ENCODE peak calls at places on chromosomes 11 and 22, in ten cellular contexts. X is breast epithelium, M is heart left ventricle, S is brain microvascular endothelial cell, I is cardiac fibroblast, N is HFF-Myc, V is AG04449, H is epithelial cell of esophagus, O is PC-3, R is ovary. A is an unnamed sample.

GRCh38 chr11:46450846-46451470 is 59.4 kb upstream of the CHRM4 start:
- DNase-seq in X (no peak), M (no peak), S (no peak), I (peak; percentile 61), N (no peak), V (peak; percentile 10), H (no peak), O (no peak), R (no peak), A (no peak)

GRCh38 chr11:118618115-118618990 is 10.9 kb downstream of the PHLDB1 start:
- DNase-seq in X (peak; percentile 96), M (peak; percentile 82), S (peak; percentile 88), I (peak; percentile 94), N (no peak), V (peak; percentile 65), H (peak; percentile 32), O (peak; percentile 36), R (peak; percentile 76), A (no peak)

GRCh38 chr11:120139316-120140069 is 1.6 kb upstream of the TRIM29 start:
- DNase-seq in X (no peak), M (no peak), S (no peak), I (no peak), N (no peak), V (no peak), H (no peak), O (no peak), R (no peak), A (no peak)

GRCh38 chr11:109486129-109486528 is 64.1 kb downstream of the C11orf87 start:
- DNase-seq in X (no peak), M (no peak), S (no peak), I (no peak), N (no peak), V (no peak), H (no peak), O (no peak), R (no peak), A (no peak)

GRCh38 chr11:1918436-1919315 is 827 bp upstream of the TNNT3 start:
- DNase-seq in X (no peak), M (peak; percentile 63), S (no peak), I (no peak), N (no peak), V (no peak), H (no peak), O (no peak), R (no peak), A (no peak)

GRCh38 chr11:63573881-63574855 is 11.0 kb upstream of the PLAAT2 start:
- DNase-seq in X (no peak), M (no peak), S (peak; percentile 87), I (peak; percentile 93), N (no peak), V (no peak), H (no peak), O (no peak), R (peak; percentile 43), A (peak; percentile 80)

GRCh38 chr22:50294319-50294656 is 13.2 kb downstream of the PLXNB2 start:
- DNase-seq in X (no peak), M (no peak), S (no peak), I (no peak), N (no peak), V (no peak), H (no peak), O (no peak), R (no peak), A (no peak)

GRCh38 chr11:47378011-47378835 is at the start of gene SPI1:
- DNase-seq in X (peak; percentile 28), M (peak; percentile 83), S (no peak), I (no peak), N (no peak), V (no peak), H (no peak), O (no peak), R (no peak), A (peak; percentile 90)

GRCh38 chr11:63761870-63762661 is 6.5 kb downstream of the ZFTA start:
- DNase-seq in X (no peak), M (no peak), S (no peak), I (no peak), N (no peak), V (no peak), H (no peak), O (no peak), R (peak; percentile 56), A (no peak)

GRCh38 chr11:91686700-91687099 is 537.9 kb upstream of the FAT3 start:
- DNase-seq in X (no peak), M (no peak), S (no peak), I (no peak), N (no peak), V (no peak), H (no peak), O (peak; percentile 28), R (no peak), A (no peak)

GRCh38 chr11:114399903-114400221 is 449 bp downstream of the C11orf71 start:
- DNase-seq in X (peak; percentile 46), M (no peak), S (no peak), I (no peak), N (no peak), V (no peak), H (peak; percentile 58), O (no peak), R (no peak), A (no peak)

GRCh38 chr11:2208691-2209369 is 37.2 kb upstream of the TH start:
- DNase-seq in X (peak; percentile 57), M (peak; percentile 71), S (no peak), I (no peak), N (no peak), V (no peak), H (peak; percentile 20), O (peak; percentile 9), R (no peak), A (no peak)

GRCh38 chr11:18192988-18193387 is 20.4 kb downstream of the MRGPRX4 start:
- DNase-seq in X (no peak), M (no peak), S (no peak), I (no peak), N (no peak), V (no peak), H (peak; percentile 7), O (peak; percentile 7), R (no peak), A (peak; percentile 50)

GRCh38 chr11:25037431-25037830 is 540.6 kb downstream of the LUZP2 start:
- DNase-seq in X (no peak), M (no peak), S (no peak), I (no peak), N (no peak), V (no peak), H (no peak), O (no peak), R (no peak), A (no peak)

GRCh38 chr11:121152764-121153163 is 51.7 kb downstream of the TECTA start:
- DNase-seq in X (no peak), M (no peak), S (no peak), I (no peak), N (no peak), V (no peak), H (no peak), O (no peak), R (no peak), A (no peak)

GRCh38 chr22:17155941-17156340 is 3.1 kb downstream of the HDHD5 start:
- DNase-seq in X (no peak), M (no peak), S (no peak), I (no peak), N (no peak), V (no peak), H (no peak), O (no peak), R (no peak), A (no peak)
- H3K4me3 ChIP-seq in X (no peak overlapping the region), M (no peak overlapping the region), S (no peak overlapping the region), I (no peak overlapping the region), N (no peak overlapping the region), V (no peak overlapping the region), H (no peak overlapping the region), O (no peak overlapping the region), R (no peak overlapping the region), A (no peak overlapping the region)

GRCh38 chr11:14520086-14520901 is at the start of gene PSMA1:
- DNase-seq in X (peak; percentile 91), M (peak; percentile 95), S (peak; percentile 96), I (peak; percentile 96), N (peak; percentile 81), V (peak; percentile 78), H (peak; percentile 97), O (peak; percentile 96), R (peak; percentile 87), A (peak; percentile 96)
- TF ChIP-seq CTCF in X (peak; percentile 86), M (no peak), S (peak; percentile 20), I (no peak), N (peak; percentile 2), V (peak; percentile 5), H (peak; percentile 34), O (no peak), R (peak; percentile 77), A (no peak)

GRCh38 chr11:68563454-68563853 is 102.9 kb downstream of the PPP6R3 start:
- DNase-seq in X (no peak), M (no peak), S (no peak), I (no peak), N (no peak), V (no peak), H (no peak), O (no peak), R (no peak), A (no peak)

GRCh38 chr11:68565768-68566167 is 105.2 kb downstream of the PPP6R3 start:
- DNase-seq in X (no peak), M (no peak), S (no peak), I (no peak), N (no peak), V (no peak), H (no peak), O (no peak), R (no peak), A (no peak)

GRCh38 chr11:68560216-68560615 is 99.7 kb downstream of the PPP6R3 start:
- DNase-seq in X (no peak), M (no peak), S (no peak), I (no peak), N (no peak), V (no peak), H (no peak), O (no peak), R (no peak), A (no peak)

GRCh38 chr11:68567553-68567952 is 107.0 kb downstream of the PPP6R3 start:
- DNase-seq in X (no peak), M (no peak), S (no peak), I (no peak), N (no peak), V (no peak), H (no peak), O (no peak), R (no peak), A (no peak)

GRCh38 chr11:68564261-68564660 is 103.7 kb downstream of the PPP6R3 start:
- DNase-seq in X (no peak), M (no peak), S (no peak), I (no peak), N (no peak), V (no peak), H (no peak), O (no peak), R (no peak), A (no peak)
- H3K4me3 ChIP-seq in X (no peak overlapping the region), M (no peak overlapping the region), S (no peak overlapping the region), I (no peak overlapping the region), N (no peak overlapping the region), V (no peak overlapping the region), H (no peak overlapping the region), O (no peak overlapping the region), R (no peak overlapping the region), A (no peak overlapping the region)

GRCh38 chr11:57643802-57644201 is 5.9 kb downstream of the YPEL4 start:
- DNase-seq in X (no peak), M (no peak), S (no peak), I (peak; percentile 71), N (no peak), V (no peak), H (no peak), O (no peak), R (no peak), A (no peak)
- TF ChIP-seq CTCF in X (no peak), M (no peak), S (no peak), I (no peak), N (peak; percentile 10), V (no peak), H (no peak), O (peak; percentile 30), R (no peak), A (no peak)

A was measured in GM12865.